ENCODE peak calls at places on chromosomes 12 and 14, in ten cellular contexts. A is sigmoid colon, T is transverse colon, N is GM12878, H is H1, M is suprapubic skin, C is K562, V is SK-N-SH, X is upper lobe of left lung, Q is esophagus muscularis mucosa. G is an unnamed sample.

GRCh38 chr12:68612245-68612644 is 1.5 kb downstream of the RAP1B start:
- DNase-seq in A (no peak), T (no peak), N (no peak), H (no peak), M (no peak), C (peak; percentile 59), V (no peak), X (no peak), Q (no peak), G (no peak)

GRCh38 chr12:65845751-65846537 is 21.7 kb downstream of the HMGA2 start:
- DNase-seq in A (no peak), T (no peak), N (no peak), H (peak; percentile 68), M (no peak), C (no peak), V (no peak), X (no peak), Q (no peak), G (no peak)

GRCh38 chr12:33248364-33248763 is 191.3 kb downstream of the SYT10 start:
- DNase-seq in A (no peak), T (no peak), N (no peak), H (no peak), M (no peak), C (no peak), V (no peak), X (no peak), Q (no peak), G (no peak)

GRCh38 chr14:27199272-27199671 is 601.4 kb upstream of the NOVA1 start:
- DNase-seq in A (no peak), T (no peak), N (no peak), H (no peak), M (no peak), C (no peak), V (no peak), X (no peak), Q (no peak), G (no peak)

GRCh38 chr14:80356413-80356812 is 145.1 kb upstream of the DIO2 start:
- DNase-seq in A (no peak), T (no peak), N (no peak), H (no peak), M (no peak), C (no peak), V (peak; percentile 6), X (no peak), Q (no peak), G (no peak)

GRCh38 chr12:105107176-105107496 is 395 bp upstream of the WASHC4 start:
- DNase-seq in A (peak; percentile 68), T (no peak), N (no peak), H (no peak), M (no peak), C (no peak), V (peak; percentile 67), X (no peak), Q (no peak), G (no peak)

GRCh38 chr12:64889434-64890216 is 65.2 kb downstream of the TBC1D30 start:
- DNase-seq in A (no peak), T (no peak), N (no peak), H (no peak), M (no peak), C (no peak), V (no peak), X (no peak), Q (no peak), G (no peak)

GRCh38 chr14:98177551-98177950 is 1094.4 kb downstream of the BCL11B start:
- DNase-seq in A (no peak), T (no peak), N (no peak), H (no peak), M (no peak), C (no peak), V (no peak), X (no peak), Q (no peak), G (no peak)

GRCh38 chr14:105059917-105060565 is 5.2 kb downstream of the GPR132 start:
- DNase-seq in A (no peak), T (no peak), N (no peak), H (no peak), M (no peak), C (no peak), V (no peak), X (no peak), Q (no peak), G (no peak)

GRCh38 chr14:105056303-105056831 is 8.9 kb downstream of the GPR132 start:
- DNase-seq in A (no peak), T (no peak), N (no peak), H (no peak), M (no peak), C (no peak), V (peak; percentile 26), X (no peak), Q (no peak), G (no peak)

GRCh38 chr14:105059035-105059916 is 6.0 kb downstream of the GPR132 start:
- DNase-seq in A (no peak), T (no peak), N (no peak), H (peak; percentile 73), M (no peak), C (no peak), V (peak; percentile 47), X (peak; percentile 88), Q (no peak), G (no peak)

GRCh38 chr14:105060751-105061427 is 4.3 kb downstream of the GPR132 start:
- DNase-seq in A (peak; percentile 70), T (peak; percentile 54), N (no peak), H (no peak), M (no peak), C (no peak), V (peak; percentile 67), X (peak; percentile 71), Q (no peak), G (peak; percentile 38)

DNA sequence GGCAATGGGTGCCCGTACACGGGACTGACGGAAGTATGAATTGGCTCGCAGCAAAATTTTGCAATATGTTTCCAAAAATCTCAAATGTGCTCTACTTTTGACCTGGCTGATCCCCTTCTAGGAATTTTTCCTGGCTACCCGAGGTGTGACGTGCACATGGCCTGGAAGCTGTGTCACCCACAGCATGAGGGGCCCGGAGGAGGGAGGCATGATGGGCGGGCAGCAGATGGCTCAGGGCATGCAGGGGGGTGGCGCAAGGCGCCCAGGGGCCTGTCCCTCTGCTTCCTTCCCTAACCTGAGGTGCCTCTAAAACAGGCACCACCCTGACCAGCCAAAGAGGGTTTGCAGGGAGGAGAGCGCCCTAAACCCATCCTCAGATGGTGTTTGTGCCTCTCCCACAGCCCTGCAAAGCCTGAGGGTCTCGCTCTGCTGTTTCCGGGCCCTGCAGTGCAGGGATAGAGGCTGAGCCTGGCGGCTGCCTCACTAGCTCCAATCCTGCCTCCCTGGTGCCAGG is 6.7 kb downstream of the GPR132 start:
- DNase-seq in A (no peak), T (no peak), N (no peak), H (no peak), M (no peak), C (no peak), V (no peak), X (no peak), Q (no peak), G (no peak)
- TF ChIP-seq POLR2AphosphoS5 in A (no peak), T (no peak), N (no peak), H (no peak), M (no peak), C (no peak), V (no peak), X (no peak), Q (no peak), G (no peak)

GRCh38 chr14:100285913-100286400 is 20.3 kb downstream of the SLC25A29 start:
- DNase-seq in A (no peak), T (peak; percentile 8), N (no peak), H (no peak), M (no peak), C (no peak), V (no peak), X (no peak), Q (no peak), G (no peak)

GRCh38 chr14:100285021-100285912 is 21.0 kb downstream of the SLC25A29 start:
- DNase-seq in A (no peak), T (peak; percentile 77), N (no peak), H (peak; percentile 94), M (no peak), C (peak; percentile 78), V (peak; percentile 99), X (peak; percentile 74), Q (no peak), G (peak; percentile 76)

GRCh38 chr14:100282766-100283419 is 23.4 kb downstream of the SLC25A29 start:
- DNase-seq in A (no peak), T (peak; percentile 5), N (no peak), H (no peak), M (no peak), C (no peak), V (no peak), X (peak; percentile 69), Q (no peak), G (peak; percentile 14)

GRCh38 chr14:100282083-100282350 is 24.2 kb downstream of the SLC25A29 start:
- DNase-seq in A (no peak), T (no peak), N (no peak), H (no peak), M (no peak), C (no peak), V (no peak), X (no peak), Q (no peak), G (no peak)

GRCh38 chr14:100283984-100284881 is 22.0 kb downstream of the SLC25A29 start:
- DNase-seq in A (no peak), T (peak; percentile 8), N (no peak), H (peak; percentile 66), M (no peak), C (no peak), V (peak; percentile 34), X (no peak), Q (no peak), G (peak; percentile 22)
- TF ChIP-seq EP300 in A (no peak), T (no peak), N (no peak), H (no peak), M (no peak), C (no peak), V (no peak), X (no peak), Q (no peak), G (no peak)

DNA sequence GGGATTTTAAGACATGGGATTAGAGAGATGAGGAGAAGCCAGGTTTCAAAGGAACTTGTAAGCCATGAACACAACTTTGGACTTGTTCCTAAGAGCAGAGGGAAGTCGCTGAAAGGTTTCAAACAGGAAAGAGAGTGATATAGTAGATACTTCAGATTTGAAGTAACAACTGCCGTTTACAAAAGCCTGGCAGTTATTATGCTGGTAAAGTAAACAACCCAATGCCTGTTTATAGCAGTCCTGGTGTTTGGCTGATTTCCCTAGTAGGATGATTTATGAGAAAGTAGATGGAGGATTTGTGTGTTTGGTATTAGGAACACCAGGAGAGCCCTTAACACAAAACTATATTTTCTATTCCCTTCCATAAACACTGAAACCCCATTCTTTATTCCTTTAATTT is 285.7 kb downstream of the RMST start:
- DNase-seq in A (no peak), T (no peak), N (no peak), H (no peak), M (no peak), C (no peak), V (no peak), X (no peak), Q (no peak), G (no peak)
- TF ChIP-seq POLR2AphosphoS5 in A (no peak), T (no peak), N (no peak), H (no peak), M (no peak), C (no peak), V (no peak), X (no peak), Q (no peak), G (no peak)

DNA sequence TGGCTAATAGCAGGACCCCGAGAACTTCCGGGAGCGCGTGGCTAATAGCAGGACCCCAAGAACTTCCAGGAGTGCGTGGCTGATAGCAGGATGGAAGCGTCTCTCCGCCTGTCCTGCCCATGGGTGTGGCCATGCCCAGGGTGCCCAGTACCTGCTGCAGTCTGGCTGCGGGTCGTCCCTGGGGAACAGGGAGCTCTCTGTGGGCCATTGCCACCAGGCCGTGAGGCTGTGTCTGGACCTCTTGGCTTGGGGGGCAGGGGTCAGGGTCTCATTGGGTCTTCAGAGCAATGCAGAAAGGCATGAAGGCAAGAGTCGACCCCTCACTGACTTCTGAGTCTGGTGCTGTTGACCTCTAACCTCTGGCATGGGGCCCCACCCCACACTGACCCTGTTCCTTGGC is 35.4 kb downstream of the PACS2 start:
- DNase-seq in A (no peak), T (no peak), N (no peak), H (no peak), M (no peak), C (no peak), V (no peak), X (no peak), Q (no peak), G (no peak)
- TF ChIP-seq EP300 in A (no peak), T (no peak), N (no peak), H (no peak), M (no peak), C (no peak), V (no peak), X (no peak), Q (no peak), G (no peak)

G was measured in stomach.